ENCODE peak calls at places on chromosome 18, in four cellular contexts. One of them, this sample, is unnamed.

GRCh38 chr18:629303-630150 is 27.9 kb upstream of the TYMS start:
- DNase-seq in K562: no peak
- DNase-seq in GM12878: no peak
- DNase-seq in A549: peak; percentile 6
- DNase-seq in this sample: no peak

GRCh38 chr18:475202-475624 is 25.3 kb downstream of the COLEC12 start:
- DNase-seq in A549: no peak
- DNase-seq in GM12878: no peak
- DNase-seq in K562: no peak
- DNase-seq in this sample: peak; percentile 49

GRCh38 chr18:80250740-80251364 is 3.5 kb upstream of the PARD6G start:
- DNase-seq in K562: no peak
- DNase-seq in GM12878: no peak
- DNase-seq in A549: no peak
- DNase-seq in this sample: no peak

GRCh38 chr18:79915161-79916127 is 36.0 kb downstream of the SLC66A2 start:
- DNase-seq in K562: no peak
- DNase-seq in GM12878: no peak
- DNase-seq in A549: no peak
- DNase-seq in this sample: no peak

GRCh38 chr18:10169064-10169562 is 255.3 kb downstream of the VAPA start:
- DNase-seq in GM12878: no peak
- DNase-seq in A549: no peak
- DNase-seq in K562: no peak
- DNase-seq in this sample: no peak

GRCh38 chr18:55384551-55385275 is 203.3 kb downstream of the TCF4 start:
- DNase-seq in K562: peak; percentile 51
- DNase-seq in A549: no peak
- DNase-seq in GM12878: no peak
- DNase-seq in this sample: peak; percentile 7

GRCh38 chr18:23612434-23613090 is 26.3 kb upstream of the NPC1 start:
- DNase-seq in GM12878: peak; percentile 38
- DNase-seq in A549: no peak
- DNase-seq in K562: no peak
- DNase-seq in this sample: no peak

GRCh38 chr18:55850904-55851303 is 262.9 kb upstream of the TCF4 start:
- DNase-seq in K562: no peak
- DNase-seq in GM12878: no peak
- DNase-seq in A549: no peak
- DNase-seq in this sample: no peak

GRCh38 chr18:57748770-57749603 is 54.1 kb downstream of the ATP8B1 start:
- DNase-seq in K562: no peak
- DNase-seq in GM12878: peak; percentile 28
- DNase-seq in A549: peak; percentile 44
- DNase-seq in this sample: peak; percentile 76

GRCh38 chr18:47775961-47776360 is 154.5 kb downstream of the SMAD2 start:
- DNase-seq in A549: no peak
- DNase-seq in K562: no peak
- DNase-seq in GM12878: no peak
- DNase-seq in this sample: peak; percentile 32

GRCh38 chr18:62938006-62938405 is 222.7 kb downstream of the PHLPP1 start:
- DNase-seq in A549: no peak
- DNase-seq in GM12878: no peak
- DNase-seq in K562: no peak
- DNase-seq in this sample: no peak

GRCh38 chr18:22221350-22221749 is 52.0 kb downstream of the GATA6 start:
- DNase-seq in GM12878: no peak
- DNase-seq in A549: no peak
- DNase-seq in K562: no peak
- DNase-seq in this sample: no peak

GRCh38 chr18:25134858-25135257 is 217.1 kb downstream of the ZNF521 start:
- DNase-seq in GM12878: no peak
- DNase-seq in A549: no peak
- DNase-seq in K562: no peak
- DNase-seq in this sample: no peak

GRCh38 chr18:28793911-28794310 is 617.0 kb upstream of the CDH2 start:
- DNase-seq in GM12878: no peak
- DNase-seq in K562: no peak
- DNase-seq in A549: no peak
- DNase-seq in this sample: no peak

GRCh38 chr18:38688402-38688801 is 1122.8 kb upstream of the CELF4 start:
- DNase-seq in A549: no peak
- DNase-seq in GM12878: no peak
- DNase-seq in K562: no peak
- DNase-seq in this sample: no peak

GRCh38 chr18:24322594-24323136 is 75.0 kb downstream of the OSBPL1A start:
- DNase-seq in GM12878: no peak
- DNase-seq in K562: no peak
- DNase-seq in A549: no peak
- DNase-seq in this sample: no peak

GRCh38 chr18:47149457-47150028 is 757 bp downstream of the HDHD2 start:
- DNase-seq in A549: no peak
- DNase-seq in K562: peak; percentile 36
- DNase-seq in GM12878: no peak
- DNase-seq in this sample: peak; percentile 24

GRCh38 chr18:3444954-3445353 is 5.0 kb upstream of the TGIF1 start:
- DNase-seq in A549: no peak
- DNase-seq in GM12878: no peak
- DNase-seq in K562: no peak
- DNase-seq in this sample: no peak

GRCh38 chr18:10973579-10974260 is 175.6 kb downstream of the PIEZO2 start:
- DNase-seq in A549: peak; percentile 5
- DNase-seq in K562: no peak
- DNase-seq in GM12878: no peak
- DNase-seq in this sample: no peak

GRCh38 chr18:36580874-36581750 is 247.7 kb downstream of the TPGS2 start:
- DNase-seq in GM12878: no peak
- DNase-seq in K562: no peak
- DNase-seq in A549: no peak
- DNase-seq in this sample: no peak

GRCh38 chr18:61754039-61754583 is 138.7 kb downstream of the RNF152 start:
- DNase-seq in GM12878: no peak
- DNase-seq in A549: no peak
- DNase-seq in K562: no peak
- DNase-seq in this sample: no peak

GRCh38 chr18:3152294-3152693 is 67.5 kb downstream of the MYOM1 start:
- DNase-seq in A549: no peak
- DNase-seq in K562: no peak
- DNase-seq in GM12878: no peak
- DNase-seq in this sample: no peak

GRCh38 chr18:47997338-47997780 is 66.9 kb upstream of the SMAD2 start:
- DNase-seq in A549: no peak
- DNase-seq in GM12878: no peak
- DNase-seq in K562: peak; percentile 44
- DNase-seq in this sample: no peak

GRCh38 chr18:28729321-28729720 is 552.4 kb upstream of the CDH2 start:
- DNase-seq in GM12878: no peak
- DNase-seq in A549: no peak
- DNase-seq in K562: no peak
- DNase-seq in this sample: no peak

GRCh38 chr18:48167901-48168300 is 237.4 kb upstream of the SMAD2 start:
- DNase-seq in A549: no peak
- DNase-seq in K562: no peak
- DNase-seq in GM12878: no peak
- DNase-seq in this sample: peak; percentile 85

GRCh38 chr18:22813648-22814328 is 119.3 kb upstream of the RBBP8 start:
- DNase-seq in K562: peak; percentile 23
- DNase-seq in GM12878: no peak
- DNase-seq in A549: peak; percentile 7
- DNase-seq in this sample: peak; percentile 21

GRCh38 chr18:38033282-38033681 is 467.7 kb upstream of the CELF4 start:
- DNase-seq in A549: no peak
- DNase-seq in GM12878: no peak
- DNase-seq in K562: no peak
- DNase-seq in this sample: no peak

GRCh38 chr18:55144226-55144625 is 185.0 kb upstream of the CCDC68 start:
- DNase-seq in K562: no peak
- DNase-seq in GM12878: no peak
- DNase-seq in A549: no peak
- DNase-seq in this sample: no peak

GRCh38 chr18:75624836-75625235 is 197.3 kb upstream of the SMIM21 start:
- DNase-seq in GM12878: no peak
- DNase-seq in K562: no peak
- DNase-seq in A549: no peak
- DNase-seq in this sample: no peak

GRCh38 chr18:40346146-40346545 is 1608.9 kb upstream of the PIK3C3 start:
- DNase-seq in A549: no peak
- DNase-seq in GM12878: no peak
- DNase-seq in K562: no peak
- DNase-seq in this sample: no peak

GRCh38 chr18:41073372-41073954 is 881.6 kb upstream of the PIK3C3 start:
- DNase-seq in K562: no peak
- DNase-seq in A549: no peak
- DNase-seq in GM12878: no peak
- DNase-seq in this sample: no peak

GRCh38 chr18:79609021-79609461 is 70.6 kb upstream of the CTDP1 start:
- DNase-seq in A549: no peak
- DNase-seq in GM12878: no peak
- DNase-seq in K562: no peak
- DNase-seq in this sample: no peak

GRCh38 chr18:37499008-37499407 is 66.6 kb downstream of the CELF4 start:
- DNase-seq in A549: no peak
- DNase-seq in K562: no peak
- DNase-seq in GM12878: no peak
- DNase-seq in this sample: no peak

GRCh38 chr18:45106331-45106774 is 425.7 kb downstream of the SETBP1 start:
- DNase-seq in GM12878: peak; percentile 87
- DNase-seq in K562: no peak
- DNase-seq in A549: no peak
- DNase-seq in this sample: no peak
- TF ChIP-seq CHD4 in GM12878: no peak
- TF ChIP-seq CHD4 in K562: no peak
- TF ChIP-seq CHD4 in A549: no peak
- TF ChIP-seq CHD4 in this sample: no peak

DNA sequence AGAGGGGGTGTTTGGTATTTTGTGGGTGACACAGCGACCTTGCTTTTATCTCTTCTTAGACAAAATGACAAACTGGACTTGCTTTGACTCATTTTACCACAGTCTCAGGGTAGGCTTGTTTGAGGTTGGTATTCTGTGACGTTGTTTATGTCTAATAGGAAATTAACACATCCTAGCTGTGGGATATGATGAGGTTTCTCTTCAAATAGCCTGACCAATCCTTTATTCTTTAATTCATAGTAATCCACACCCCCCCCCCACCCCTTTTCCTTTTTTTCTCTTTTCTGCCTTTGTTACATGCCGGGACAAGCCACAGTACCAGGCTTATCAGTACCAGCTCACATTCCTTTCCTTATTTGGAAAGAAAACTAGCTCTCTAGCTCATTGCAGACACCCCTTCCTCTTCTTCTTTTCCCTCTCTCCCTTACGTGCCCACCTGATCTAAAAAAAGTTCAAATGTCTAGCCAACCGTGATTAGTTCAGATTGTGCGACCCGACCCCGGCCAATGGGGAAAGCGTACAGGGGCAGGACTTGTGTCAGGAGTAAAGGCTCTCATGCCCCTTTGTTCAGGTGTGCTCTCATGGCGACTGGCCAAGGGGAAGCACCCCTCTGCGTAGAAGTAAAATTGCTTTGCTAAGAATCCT is 52.2 kb upstream of the PTPRM start:
- DNase-seq in A549: no peak
- DNase-seq in K562: no peak
- DNase-seq in GM12878: no peak
- DNase-seq in this sample: no peak
- TF ChIP-seq CHD4 in A549: no peak
- TF ChIP-seq CHD4 in K562: no peak
- TF ChIP-seq CHD4 in GM12878: no peak
- TF ChIP-seq CHD4 in this sample: no peak

DNA sequence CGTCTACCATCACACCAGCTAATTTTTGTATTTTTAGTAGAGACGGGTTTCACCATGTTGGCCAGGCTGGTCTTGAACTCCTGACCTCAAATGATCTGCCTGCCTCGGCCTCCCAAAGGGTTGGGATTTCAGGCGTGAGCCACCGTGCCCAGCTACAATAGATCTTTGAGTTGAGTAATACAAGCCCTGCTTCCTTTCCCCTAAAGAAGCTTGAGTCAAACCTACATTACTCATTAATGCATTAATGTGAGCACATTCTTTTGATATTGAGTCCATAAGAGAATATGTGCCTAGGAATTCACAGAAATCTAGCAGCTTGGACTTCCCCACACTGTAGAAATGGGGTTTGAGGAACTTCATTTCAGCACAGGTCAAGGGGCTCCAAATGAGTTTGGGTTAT is 39.6 kb downstream of the PSMG2 start:
- DNase-seq in GM12878: no peak
- DNase-seq in A549: peak; percentile 34
- DNase-seq in K562: no peak
- DNase-seq in this sample: no peak
- TF ChIP-seq CHD4 in GM12878: no peak
- TF ChIP-seq CHD4 in A549: no peak
- TF ChIP-seq CHD4 in K562: no peak
- TF ChIP-seq CHD4 in this sample: no peak

GRCh38 chr18:63963610-63964256 is 6.1 kb upstream of the SERPINB8 start:
- DNase-seq in GM12878: no peak
- DNase-seq in A549: no peak
- DNase-seq in K562: no peak
- DNase-seq in this sample: peak; percentile 55
- TF ChIP-seq CHD4 in GM12878: no peak
- TF ChIP-seq CHD4 in A549: no peak
- TF ChIP-seq CHD4 in K562: no peak
- TF ChIP-seq CHD4 in this sample: no peak

GRCh38 chr18:8998481-8999217 is 103.8 kb upstream of the NDUFV2 start:
- DNase-seq in GM12878: no peak
- DNase-seq in K562: peak; percentile 39
- DNase-seq in A549: no peak
- DNase-seq in this sample: no peak

GRCh38 chr18:8999872-9000271 is 102.6 kb upstream of the NDUFV2 start:
- DNase-seq in A549: no peak
- DNase-seq in K562: no peak
- DNase-seq in GM12878: no peak
- DNase-seq in this sample: no peak

GRCh38 chr18:9000736-9001135 is 101.8 kb upstream of the NDUFV2 start:
- DNase-seq in A549: no peak
- DNase-seq in K562: no peak
- DNase-seq in GM12878: no peak
- DNase-seq in this sample: no peak

GRCh38 chr18:9003406-9004100 is 98.9 kb upstream of the NDUFV2 start:
- DNase-seq in K562: no peak
- DNase-seq in A549: no peak
- DNase-seq in GM12878: no peak
- DNase-seq in this sample: no peak

DNA sequence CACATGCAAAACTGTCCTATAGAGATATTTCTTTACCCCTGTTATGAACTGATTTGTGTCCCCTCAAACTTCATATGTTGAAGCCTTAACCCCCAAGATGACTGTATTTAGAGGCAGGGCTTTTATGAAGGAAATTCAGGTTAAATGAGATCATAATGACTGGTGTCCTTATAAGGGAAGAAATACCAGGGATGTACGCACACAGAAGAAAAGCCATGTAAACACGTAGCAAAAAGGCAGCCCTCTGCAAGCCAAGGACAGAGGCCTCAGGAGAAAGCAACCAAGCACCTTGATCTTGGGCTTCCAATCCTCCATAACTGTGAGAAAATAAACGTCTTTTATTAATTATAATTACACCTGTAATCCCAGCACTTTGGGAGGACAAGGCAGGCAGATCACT is 101.3 kb upstream of the NDUFV2 start:
- DNase-seq in GM12878: no peak
- DNase-seq in K562: no peak
- DNase-seq in A549: no peak
- DNase-seq in this sample: no peak
- TF ChIP-seq CHD4 in GM12878: no peak
- TF ChIP-seq CHD4 in K562: no peak
- TF ChIP-seq CHD4 in A549: no peak
- TF ChIP-seq CHD4 in this sample: no peak

GRCh38 chr18:32618501-32618985 is 147.9 kb upstream of the GAREM1 start:
- DNase-seq in A549: no peak
- DNase-seq in GM12878: no peak
- DNase-seq in K562: no peak
- DNase-seq in this sample: no peak
- TF ChIP-seq CHD4 in A549: no peak
- TF ChIP-seq CHD4 in GM12878: no peak
- TF ChIP-seq CHD4 in K562: no peak
- TF ChIP-seq CHD4 in this sample: no peak